ENCODE peak calls at places on chromosome 9, in four cellular contexts. X is HepG2, J is K562, P is H1. R is an unnamed sample.
A peak's percentile ranks its signal among the peaks of the same experiment; 100 is the strongest.

GRCh38 chr9:119998614-119999013 is 581.4 kb downstream of the CDK5RAP2 start:
- DNase-seq in J (no peak), X (no peak), P (no peak), R (no peak)

GRCh38 chr9:103041961-103042360 is 46.8 kb downstream of the CYLC2 start:
- DNase-seq in J (no peak), X (no peak), P (no peak), R (no peak)

GRCh38 chr9:126860757-126861466 is 473 bp downstream of the ZBTB34 start:
- DNase-seq in P (no peak), J (no peak), X (no peak), R (no peak)

GRCh38 chr9:131255731-131256197 is 20.5 kb downstream of the FAM78A start:
- DNase-seq in X (no peak), P (no peak), J (no peak), R (no peak)

GRCh38 chr9:37960631-37961030 is 56.7 kb upstream of the SLC25A51 start:
- DNase-seq in X (no peak), J (no peak), P (no peak), R (no peak)

GRCh38 chr9:97703437-97704326 is 6.5 kb upstream of the XPA start:
- DNase-seq in J (no peak), P (no peak), X (peak; percentile 74), R (peak; percentile 87)

GRCh38 chr9:127065592-127065991 is 56.8 kb downstream of the ANGPTL2 start:
- DNase-seq in X (no peak), P (no peak), J (no peak), R (no peak)

GRCh38 chr9:2158111-2158610 is 143.0 kb downstream of the SMARCA2 start:
- DNase-seq in P (no peak), J (no peak), X (no peak), R (no peak)

GRCh38 chr9:7536310-7536939 is 263.2 kb downstream of the DMAC1 start:
- DNase-seq in J (peak; percentile 27), X (peak; percentile 45), P (no peak), R (peak; percentile 18)

GRCh38 chr9:135330307-135330631 is 149.3 kb upstream of the PPP1R26 start:
- DNase-seq in X (no peak), P (no peak), J (no peak), R (no peak)

DNA sequence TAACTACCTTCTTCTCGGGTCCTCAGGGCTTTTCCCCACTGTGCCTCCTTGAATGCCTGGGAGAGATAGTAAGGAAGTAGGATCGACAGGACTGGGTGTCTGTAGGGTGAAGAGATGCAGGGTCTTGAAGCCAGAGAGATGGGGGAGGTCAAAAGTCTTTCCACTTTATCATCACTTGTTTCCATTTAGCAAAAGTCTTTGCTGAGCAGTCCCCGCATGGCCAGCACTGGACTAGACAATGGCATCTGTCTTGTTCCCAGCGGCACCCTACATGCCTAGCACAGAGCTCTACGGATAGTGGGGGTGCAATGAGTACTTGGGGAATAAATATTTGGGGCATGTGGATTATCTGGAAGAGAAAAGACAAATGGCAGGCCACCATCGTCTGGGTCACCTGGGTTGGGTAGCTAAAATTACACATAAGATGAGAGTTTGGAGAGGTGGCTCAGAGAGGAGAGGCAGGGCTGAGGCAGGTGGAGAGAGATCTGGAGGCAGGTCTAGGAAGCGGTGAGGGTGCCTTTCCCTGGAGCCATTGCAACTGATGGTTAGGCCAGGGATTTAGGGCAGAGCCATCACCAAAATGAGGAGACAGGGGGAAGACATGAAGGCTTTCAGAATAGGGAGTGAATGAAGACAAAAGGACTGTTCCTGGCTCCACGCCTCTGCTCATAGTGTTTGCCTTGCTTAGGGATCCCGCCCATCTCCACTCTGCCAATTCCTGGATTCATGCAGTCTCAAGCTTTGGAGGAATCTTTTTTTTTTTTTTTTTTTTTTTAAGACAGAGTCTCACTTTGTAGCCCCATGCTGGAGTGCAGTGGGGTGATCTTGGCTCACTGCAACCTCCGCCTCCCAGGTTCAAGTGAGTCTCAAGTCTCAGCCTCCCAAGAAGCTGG is 250.8 kb upstream of the KLF4 start:
- DNase-seq in X (no peak), J (no peak), P (no peak), R (no peak)
- TF ChIP-seq FOSL1 in X (no peak), J (no peak), P (no peak), R (no peak)

DNA sequence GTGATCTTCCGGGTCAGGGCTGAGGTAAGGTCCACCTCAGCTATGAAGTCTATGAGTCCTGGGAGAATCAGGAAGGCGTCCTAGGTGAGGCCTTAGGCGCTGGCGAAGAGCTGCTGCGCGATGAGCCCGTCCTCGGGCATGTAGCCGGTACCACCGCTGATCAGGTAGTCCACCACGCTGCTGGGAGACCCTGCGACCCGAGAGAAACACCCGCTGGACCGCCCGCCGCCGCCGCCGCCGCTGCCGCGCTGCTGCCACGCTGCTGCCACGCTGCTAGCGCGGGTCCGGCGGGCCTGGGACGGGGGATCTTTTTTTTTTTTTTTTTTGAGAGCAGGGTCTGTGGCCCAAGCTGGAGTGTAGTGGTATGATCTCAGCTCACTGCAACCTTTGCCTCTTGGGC is 8.0 kb upstream of the DCAF12 start:
- DNase-seq in J (no peak), P (no peak), X (no peak), R (no peak)
- TF ChIP-seq POLR2AphosphoS5 in J (no peak), P (no peak), X (no peak), R (no peak)

DNA sequence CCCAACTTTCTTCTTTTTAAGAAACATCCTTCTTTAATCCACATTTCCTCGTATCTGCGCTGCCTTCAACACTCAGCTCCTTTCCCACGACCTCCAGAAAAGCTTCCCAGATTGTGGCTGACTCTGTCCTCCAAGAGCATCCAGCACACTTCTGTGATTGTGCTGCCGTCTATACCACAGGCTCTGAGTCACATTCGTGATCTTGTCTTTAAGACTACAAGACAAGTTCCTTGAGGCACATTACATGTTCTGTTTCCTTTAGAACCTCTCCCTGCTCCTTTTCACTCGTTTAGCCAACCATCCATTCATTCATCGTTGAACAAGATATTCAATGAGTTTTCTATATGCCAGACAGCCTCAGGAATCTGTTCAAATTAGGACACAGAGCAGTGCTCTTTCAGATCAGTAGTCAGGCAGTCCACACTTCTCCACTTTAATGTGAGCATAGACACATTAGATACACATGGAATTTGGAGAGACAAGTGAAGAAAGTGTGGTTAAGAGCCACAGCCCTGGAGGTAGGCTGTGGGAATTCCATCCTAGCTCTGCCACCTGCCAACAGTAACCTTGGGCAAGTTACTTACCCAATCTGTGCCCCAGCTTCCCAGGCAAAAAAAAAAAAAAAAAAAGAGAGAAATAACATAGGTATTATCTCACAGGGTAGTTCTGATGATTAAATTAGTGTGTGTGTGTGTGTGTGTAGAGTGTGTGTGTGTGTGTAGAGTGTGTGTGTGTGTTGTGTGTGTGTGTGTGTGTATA is 18.9 kb downstream of the WHRN start:
- DNase-seq in J (no peak), P (no peak), X (no peak), R (no peak)
- TF ChIP-seq JUND in J (no peak), P (no peak), X (no peak), R (no peak)

DNA sequence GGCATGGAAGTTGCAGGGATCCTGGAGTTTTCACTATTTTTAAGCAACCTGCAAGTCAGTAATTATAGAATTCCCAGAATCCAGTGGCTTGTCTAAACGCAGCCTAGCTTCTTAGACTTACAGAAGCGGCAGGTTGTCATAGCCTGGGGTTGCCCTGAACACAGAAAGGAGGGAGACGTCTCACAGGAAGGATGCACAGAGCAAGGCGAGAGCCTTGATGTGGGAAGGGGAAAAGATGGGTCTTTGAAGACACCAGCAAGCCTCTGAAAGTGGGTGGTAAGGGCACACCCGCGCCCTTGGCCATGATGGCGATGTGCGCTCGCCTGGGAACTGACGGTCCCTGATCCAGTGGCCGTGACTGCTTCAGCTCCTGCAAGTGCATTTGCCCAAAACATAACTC is 17.2 kb downstream of the FBP1 start:
- DNase-seq in J (no peak), P (no peak), X (no peak), R (no peak)
- TF ChIP-seq FOSL1 in J (no peak), P (no peak), X (no peak), R (no peak)

GRCh38 chr9:124197177-124198095 is 60.3 kb upstream of the NEK6 start:
- DNase-seq in P (no peak), X (no peak), J (no peak), R (no peak)
- TF ChIP-seq POLR2AphosphoS5 in P (no peak), X (no peak), J (no peak), R (no peak)

GRCh38 chr9:115264333-115264732 is 146.4 kb upstream of the TNC start:
- DNase-seq in J (no peak), P (no peak), X (no peak), R (no peak)

GRCh38 chr9:115261656-115262081 is 143.7 kb upstream of the TNC start:
- DNase-seq in X (no peak), J (no peak), P (no peak), R (no peak)

GRCh38 chr9:115263731-115264130 is 145.8 kb upstream of the TNC start:
- DNase-seq in J (no peak), X (no peak), P (no peak), R (no peak)

GRCh38 chr9:115262477-115262876 is 144.5 kb upstream of the TNC start:
- DNase-seq in X (peak; percentile 3), P (no peak), J (no peak), R (peak; percentile 10)

GRCh38 chr9:115262952-115263351 is 145.0 kb upstream of the TNC start:
- DNase-seq in P (no peak), J (no peak), X (no peak), R (no peak)
- TF ChIP-seq JUND in P (no peak), J (no peak), X (no peak), R (no peak)

DNA sequence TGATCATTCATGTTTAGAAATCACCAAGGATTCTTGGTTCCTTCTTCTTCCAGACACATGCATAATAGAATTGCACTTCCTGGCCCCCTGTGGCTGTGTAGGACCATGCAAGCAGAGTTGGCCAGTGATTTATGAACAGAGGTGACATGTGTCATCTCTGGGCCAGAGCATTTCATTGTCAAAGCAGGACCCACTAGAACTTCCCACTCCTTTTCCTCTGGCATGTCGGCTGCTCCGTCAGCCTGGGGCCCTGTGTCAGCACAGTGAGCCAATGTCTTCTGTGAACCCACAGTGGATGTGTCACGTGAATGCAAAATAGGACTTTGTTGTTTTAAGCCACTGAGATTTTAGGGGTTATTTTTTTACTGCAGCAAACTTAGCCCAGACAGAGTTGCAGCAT is 59.1 kb downstream of the HSD17B3 start:
- DNase-seq in X (no peak), J (no peak), P (no peak), R (no peak)
- TF ChIP-seq FOSL1 in X (no peak), J (no peak), P (no peak), R (no peak)

R was measured in HCT116.